ENCODE peak calls at places on chromosomes 11 and 22, in five cellular contexts. P is transverse colon; E is CD8-positive, alpha-beta T cell; T is mucosa of descending colon; Y is PC-9. X is an unnamed sample. For H3K36me3, the result is how much of the 10 kb centered on the place peaks cover.

GRCh38 chr11:112977620-112978212 is 16.5 kb downstream of the NCAM1 start:
- DNase-seq in Y (no peak), P (no peak), E (no peak), T (no peak), X (no peak)

GRCh38 chr22:42780070-42780540 is 59.4 kb upstream of the A4GALT start:
- DNase-seq in Y (peak), T (peak), E (peak), P (peak), X (peak)

GRCh38 chr11:32751381-32751780 is 43.1 kb downstream of the CCDC73 start:
- DNase-seq in P (no peak), E (no peak), T (no peak), Y (no peak), X (no peak)

GRCh38 chr22:37752189-37753061 is 55.3 kb upstream of the GCAT start:
- DNase-seq in E (no peak), P (peak), T (peak), Y (peak), X (no peak)

GRCh38 chr11:64121637-64122410 is 44.1 kb downstream of the MACROD1 start:
- DNase-seq in Y (no peak), T (no peak), P (no peak), E (no peak), X (no peak)

GRCh38 chr11:122671270-122671906 is 15.9 kb downstream of the UBASH3B start:
- DNase-seq in Y (no peak), P (no peak), E (no peak), T (no peak), X (no peak)

GRCh38 chr11:14388352-14388751 is 29.4 kb upstream of the RRAS2 start:
- DNase-seq in P (no peak), Y (no peak), E (no peak), T (no peak), X (no peak)

GRCh38 chr11:131561486-131561885 is 191.1 kb downstream of the NTM start:
- DNase-seq in Y (no peak), T (no peak), E (no peak), P (no peak), X (no peak)

GRCh38 chr11:131664811-131665210 is 294.4 kb downstream of the NTM start:
- DNase-seq in P (no peak), T (no peak), Y (no peak), E (no peak), X (no peak)

GRCh38 chr11:102396708-102397563 is 49.9 kb downstream of the BIRC2 start:
- DNase-seq in T (no peak), Y (no peak), P (no peak), E (no peak), X (no peak)

GRCh38 chr11:106187860-106188456 is 110.5 kb downstream of the AASDHPPT start:
- DNase-seq in P (no peak), T (no peak), Y (no peak), E (no peak), X (no peak)

GRCh38 chr11:92222701-92223100 is 1.9 kb upstream of the FAT3 start:
- DNase-seq in E (no peak), P (no peak), Y (peak), T (no peak), X (no peak)

GRCh38 chr11:60769811-60770210 is 13.1 kb downstream of the MS4A15 start:
- DNase-seq in P (no peak), Y (no peak), T (no peak), E (no peak), X (no peak)

GRCh38 chr22:23816552-23816976 is 22.2 kb downstream of the DERL3 start:
- DNase-seq in E (no peak), P (no peak), T (no peak), Y (no peak), X (no peak)

GRCh38 chr22:49574861-49575702 is 252.6 kb downstream of the BRD1 start:
- DNase-seq in P (peak), E (no peak), Y (no peak), T (no peak), X (no peak)

GRCh38 chr22:17773606-17774205 is 563 bp downstream of the BID start:
- DNase-seq in T (peak), Y (peak), P (peak), E (peak), X (peak)

GRCh38 chr11:1299621-1300020 is 9.8 kb downstream of the TOLLIP start:
- DNase-seq in Y (no peak), P (no peak), E (no peak), T (no peak), X (no peak)

GRCh38 chr11:16776716-16777115 is 38.3 kb downstream of the C11orf58 start:
- DNase-seq in Y (no peak), T (no peak), P (no peak), E (no peak), X (no peak)

GRCh38 chr11:110003426-110003825 is 89.8 kb upstream of the ZC3H12C start:
- DNase-seq in T (peak), E (no peak), Y (no peak), P (peak), X (no peak)

GRCh38 chr11:82225502-82225901 is 508.2 kb downstream of the FAM181B start:
- DNase-seq in E (no peak), T (no peak), Y (no peak), P (no peak), X (no peak)

GRCh38 chr22:23394525-23395326 is 185.4 kb downstream of the IGLL1 start:
- DNase-seq in Y (no peak), E (no peak), T (no peak), P (no peak), X (no peak)

GRCh38 chr11:132848336-132848735 is 684.0 kb downstream of the OPCML start:
- DNase-seq in T (no peak), P (no peak), Y (no peak), E (no peak), X (no peak)

GRCh38 chr11:65945430-65945911 is at the start of gene TSGA10IP:
- DNase-seq in T (no peak), P (no peak), Y (no peak), E (no peak), X (no peak)
- TF ChIP-seq CTCF in T (no peak), P (no peak), Y (no peak), E (no peak), X (no peak)

DNA sequence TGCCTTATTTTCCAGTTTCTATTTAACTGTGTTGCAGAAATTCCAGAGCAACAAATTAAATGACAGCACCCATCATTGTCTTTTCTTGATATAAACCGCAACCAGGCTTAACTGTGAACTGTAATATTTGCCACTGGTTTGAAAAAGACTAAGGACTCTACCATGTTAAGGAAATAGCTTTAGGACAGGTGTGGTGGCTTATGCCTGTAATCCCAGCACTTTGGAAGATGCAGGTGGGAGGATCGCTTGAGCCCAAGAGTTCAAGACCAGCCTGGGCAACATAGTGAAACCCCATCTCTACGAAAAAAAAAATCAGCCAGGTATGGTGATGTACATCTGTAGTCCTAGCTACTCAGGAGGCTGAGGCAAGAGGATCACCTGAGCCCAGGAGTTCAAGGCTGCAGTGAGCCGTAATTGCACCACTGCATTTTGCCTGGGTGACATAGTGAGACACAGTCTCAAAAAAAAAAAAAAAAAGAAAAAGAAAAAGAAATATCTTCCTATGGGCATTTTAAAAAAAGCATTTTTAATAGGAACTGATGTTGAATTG is 28.8 kb downstream of the HIRA start:
- DNase-seq in Y (no peak), E (no peak), P (no peak), T (no peak), X (no peak)
- H3K36me3 ChIP-seq in Y (under half), E (under half), P (under half), T (under half), X (under half)

GRCh38 chr11:119666061-119666460 is 62.9 kb downstream of the NECTIN1 start:
- DNase-seq in P (no peak), T (no peak), E (no peak), Y (no peak), X (no peak)

GRCh38 chr11:119664701-119665420 is 64.1 kb downstream of the NECTIN1 start:
- DNase-seq in Y (no peak), P (no peak), T (no peak), E (no peak), X (no peak)

GRCh38 chr11:119666463-119667131 is 62.4 kb downstream of the NECTIN1 start:
- DNase-seq in Y (peak), T (peak), E (peak), P (peak), X (peak)

GRCh38 chr11:119663279-119663678 is 65.7 kb downstream of the NECTIN1 start:
- DNase-seq in T (no peak), Y (no peak), P (no peak), E (no peak), X (no peak)

GRCh38 chr11:119664063-119664572 is 64.9 kb downstream of the NECTIN1 start:
- DNase-seq in E (no peak), Y (no peak), P (no peak), T (no peak), X (no peak)
- TF ChIP-seq CTCF in E (no peak), Y (no peak), P (no peak), T (no peak), X (no peak)

DNA sequence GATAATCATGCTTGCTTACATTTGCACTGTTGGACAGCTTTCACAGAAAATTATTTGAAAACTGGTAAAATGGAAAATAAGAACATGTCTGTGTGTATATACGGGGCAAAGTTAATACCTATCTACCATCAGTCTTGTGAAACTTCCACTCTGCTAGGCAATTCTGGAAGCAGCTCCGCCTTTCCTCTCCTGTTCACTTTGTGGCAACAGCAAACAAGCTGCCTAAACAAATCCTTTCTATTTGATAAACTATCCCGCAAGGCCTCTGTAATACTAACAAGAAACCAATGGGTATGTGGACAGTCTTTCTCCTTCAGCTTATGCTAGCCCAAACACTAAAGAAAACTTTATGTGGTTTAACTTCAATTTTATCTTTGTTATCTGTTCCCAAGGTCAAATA is 39.2 kb upstream of the RAPSN start:
- DNase-seq in Y (no peak), P (no peak), T (peak), E (no peak), X (no peak)
- H3K36me3 ChIP-seq in Y (half or more), P (under half), T (under half), E (under half), X (under half)

DNA sequence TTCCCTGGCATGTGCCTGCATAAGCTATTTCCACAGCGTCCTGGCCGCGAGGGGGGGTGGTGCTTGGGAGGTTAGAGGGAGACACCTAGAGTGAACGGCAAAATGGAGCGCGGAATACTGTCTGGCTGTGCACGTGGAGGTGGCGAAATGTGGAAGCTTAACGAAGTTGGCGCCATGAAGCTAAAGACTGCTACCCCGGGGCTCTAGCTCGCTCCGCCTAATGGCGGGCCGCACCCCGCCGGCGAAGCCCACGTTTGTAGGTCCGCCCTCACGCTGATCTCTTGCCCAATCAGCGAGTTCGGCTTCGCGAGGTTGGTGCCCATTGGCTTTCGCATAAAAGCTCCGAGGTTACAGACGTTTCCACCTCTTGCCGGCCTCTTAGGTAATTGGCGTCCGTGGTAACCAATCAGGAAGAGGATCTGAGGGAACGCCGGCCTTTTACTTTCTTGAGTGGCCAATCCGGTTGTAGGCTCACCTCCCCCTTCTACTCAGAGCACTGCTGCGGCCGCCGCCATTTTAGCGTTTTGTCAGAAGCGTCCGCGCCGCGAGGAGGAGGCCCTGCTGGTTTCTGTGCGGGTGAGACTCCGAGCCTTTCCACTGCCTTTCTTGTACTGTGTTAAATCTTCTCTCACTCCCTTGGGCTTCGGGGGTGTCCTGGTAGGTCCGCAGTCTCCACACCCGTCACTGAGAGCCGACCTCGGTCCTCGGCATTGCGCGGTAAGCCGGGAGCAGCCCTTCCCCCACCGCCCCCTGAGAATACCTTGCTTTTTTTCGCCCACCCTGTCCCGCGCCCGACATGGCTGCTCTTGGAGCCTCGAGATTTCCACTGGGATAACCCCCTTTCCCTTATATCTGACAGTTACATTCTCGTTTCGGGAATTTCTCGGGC is at the start of gene RBM4:
- DNase-seq in Y (peak), E (peak), T (peak), P (peak), X (peak)
- TF ChIP-seq CTCF in Y (no peak), E (no peak), T (peak), P (peak), X (no peak)

DNA sequence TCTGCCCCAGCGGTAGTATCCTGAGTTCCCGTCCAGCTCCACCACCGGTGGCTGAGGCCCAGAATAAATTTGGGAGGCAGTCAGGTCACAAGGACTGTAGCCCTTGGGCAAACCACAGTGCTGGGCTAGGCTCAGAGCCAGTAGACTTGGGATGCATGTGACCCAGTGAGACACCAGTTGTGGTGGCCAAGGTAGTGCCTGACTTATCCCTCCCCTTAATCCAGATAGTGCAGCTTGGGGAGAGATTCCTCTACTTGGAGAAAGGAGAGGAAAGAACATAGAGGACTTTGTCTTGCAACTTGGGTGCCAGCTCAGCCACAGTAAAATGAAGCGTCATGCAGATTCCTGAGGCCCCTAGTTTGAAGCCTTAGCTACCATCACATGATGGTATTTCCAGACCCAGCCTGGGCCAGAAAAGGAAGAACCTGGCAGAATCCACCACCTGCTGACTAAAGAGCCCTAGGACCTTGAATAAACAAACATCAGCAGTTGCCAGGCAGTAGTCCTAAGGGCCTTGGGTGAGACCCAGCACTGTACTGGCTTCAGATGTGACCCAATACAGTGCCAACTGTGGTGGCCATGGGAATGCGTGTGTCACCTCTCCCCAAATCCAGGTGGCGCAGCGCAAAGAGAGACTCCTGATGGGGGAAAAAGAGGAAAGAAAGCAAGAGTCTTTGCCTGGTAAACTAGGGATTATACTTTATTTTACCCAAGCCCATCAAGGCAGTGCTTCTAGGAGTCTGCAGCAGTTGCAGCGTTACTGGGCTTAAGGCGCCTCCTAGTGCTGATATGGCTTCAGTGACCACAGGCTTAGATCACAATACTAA is 17.0 kb upstream of the DDX10 start:
- DNase-seq in Y (peak), T (peak), E (peak), P (peak), X (peak)
- H3K36me3 ChIP-seq in Y (under half), T (under half), E (under half), P (under half), X (under half)

GRCh38 chr11:8318536-8318935 is 54.9 kb upstream of the LMO1 start:
- DNase-seq in P (no peak), E (no peak), T (no peak), Y (no peak), X (no peak)
- TF ChIP-seq CTCF in P (no peak), E (no peak), T (no peak), Y (no peak), X (peak)